ENCODE peak calls at places on chromosomes 12 and 14, in eight cellular contexts. Z is SK-N-SH; K is suprapubic skin; D is CD8-positive, alpha-beta memory T cell; E is spleen; B is heart left ventricle; M is mammary epithelial cell; P is CD8-positive, alpha-beta T cell. N is an unnamed sample.

GRCh38 chr14:65101631-65102440 is 481 bp downstream of the MAX start:
- DNase-seq in P (peak), K (no peak), D (peak), Z (peak), B (peak), M (peak), E (peak), N (no peak)

GRCh38 chr12:117473856-117474255 is 112.4 kb upstream of the NOS1 start:
- DNase-seq in Z (no peak), M (no peak), E (no peak), K (no peak), D (no peak), P (no peak), B (no peak), N (no peak)

GRCh38 chr12:62720661-62721330 is 214.2 kb downstream of the PPM1H start:
- DNase-seq in K (no peak), D (no peak), B (peak), M (no peak), E (no peak), P (no peak), Z (no peak), N (no peak)

GRCh38 chr12:3252416-3252815 is 175.2 kb downstream of the TSPAN9 start:
- DNase-seq in Z (no peak), K (peak), D (no peak), P (no peak), M (no peak), E (no peak), B (peak), N (no peak)

GRCh38 chr14:65949711-65950516 is 536.3 kb upstream of the CCDC196 start:
- DNase-seq in P (peak), Z (no peak), K (no peak), B (peak), M (peak), E (no peak), D (no peak), N (peak)

GRCh38 chr14:50025776-50026175 is 90.6 kb downstream of the VCPKMT start:
- DNase-seq in K (no peak), P (no peak), E (no peak), B (no peak), D (no peak), M (peak), Z (no peak), N (no peak)

GRCh38 chr14:64337901-64338615 is 43.9 kb upstream of the ESR2 start:
- DNase-seq in E (peak), D (no peak), M (peak), K (peak), B (peak), P (no peak), Z (peak), N (peak)

GRCh38 chr12:3107071-3107583 is 29.9 kb downstream of the TSPAN9 start:
- DNase-seq in B (no peak), K (no peak), Z (peak), E (no peak), M (no peak), D (no peak), P (no peak), N (no peak)

DNA sequence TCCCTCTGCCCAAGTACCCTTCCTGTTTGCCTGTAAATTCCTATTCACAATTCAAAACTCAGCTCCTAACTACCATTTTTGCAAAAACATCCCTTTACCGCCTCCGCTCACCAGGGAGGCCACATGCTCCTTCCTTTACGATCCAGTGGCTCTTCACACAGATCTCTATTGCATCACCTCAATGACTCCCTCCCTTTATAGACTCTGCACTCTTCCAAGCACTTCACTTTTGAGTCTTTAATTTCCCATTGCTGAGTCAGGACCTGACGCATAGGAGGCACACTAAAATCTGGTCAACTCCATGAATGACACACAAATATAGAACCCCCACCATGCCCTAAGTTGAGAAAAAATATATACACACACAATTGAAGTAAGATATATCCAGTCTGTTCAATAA is 45.9 kb downstream of the PPP1R13B start:
- DNase-seq in P (no peak), M (peak), B (no peak), D (no peak), Z (no peak), K (no peak), E (no peak), N (peak)
- H3K27ac ChIP-seq in P (no peak), M (peak), B (no peak), D (no peak), Z (no peak), K (peak), E (no peak), N (peak)

GRCh38 chr12:123107926-123108681 is 42.8 kb downstream of the PITPNM2 start:
- DNase-seq in Z (no peak), B (no peak), K (no peak), E (no peak), M (no peak), D (no peak), P (no peak), N (no peak)
- H3K27ac ChIP-seq in Z (no peak), B (peak), K (no peak), E (no peak), M (no peak), D (no peak), P (no peak), N (no peak)

DNA sequence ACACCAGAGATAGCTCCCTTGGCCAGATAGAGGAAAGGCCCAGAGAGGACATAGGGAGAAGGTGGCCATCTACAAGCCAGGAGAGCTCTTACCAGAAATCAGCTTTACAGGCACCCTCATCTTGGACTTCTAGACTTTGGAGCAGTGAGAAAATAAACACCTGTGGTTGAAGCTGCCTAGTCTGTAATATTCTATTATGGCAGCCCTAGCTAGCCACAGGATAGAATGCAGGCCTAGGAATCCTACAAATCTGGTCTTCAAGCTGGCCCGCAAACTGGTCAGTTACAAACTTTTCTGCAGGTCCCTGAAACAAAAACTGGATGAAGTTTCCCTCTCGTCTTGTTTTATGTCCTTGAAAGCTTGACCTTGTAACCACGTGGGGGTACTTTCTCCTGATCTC is 92.4 kb downstream of the BCAT1 start:
- DNase-seq in K (no peak), B (no peak), M (no peak), P (no peak), D (no peak), Z (no peak), E (no peak), N (no peak)
- H3K27ac ChIP-seq in K (no peak), B (no peak), M (no peak), P (no peak), D (no peak), Z (no peak), E (no peak), N (no peak)

GRCh38 chr12:8784464-8784863 is 38.0 kb upstream of the A2ML1 start:
- DNase-seq in E (no peak), D (no peak), Z (peak), M (no peak), B (no peak), K (no peak), P (no peak), N (no peak)

GRCh38 chr12:8779281-8779680 is 43.1 kb upstream of the A2ML1 start:
- DNase-seq in P (no peak), K (no peak), Z (no peak), B (peak), D (no peak), E (no peak), M (no peak), N (no peak)

GRCh38 chr12:8781326-8781725 is 41.1 kb upstream of the A2ML1 start:
- DNase-seq in M (no peak), Z (peak), B (no peak), E (no peak), K (no peak), D (no peak), P (no peak), N (no peak)

GRCh38 chr12:8780389-8780788 is 42.0 kb upstream of the A2ML1 start:
- DNase-seq in B (no peak), K (no peak), D (no peak), P (no peak), E (no peak), Z (peak), M (peak), N (peak)

DNA sequence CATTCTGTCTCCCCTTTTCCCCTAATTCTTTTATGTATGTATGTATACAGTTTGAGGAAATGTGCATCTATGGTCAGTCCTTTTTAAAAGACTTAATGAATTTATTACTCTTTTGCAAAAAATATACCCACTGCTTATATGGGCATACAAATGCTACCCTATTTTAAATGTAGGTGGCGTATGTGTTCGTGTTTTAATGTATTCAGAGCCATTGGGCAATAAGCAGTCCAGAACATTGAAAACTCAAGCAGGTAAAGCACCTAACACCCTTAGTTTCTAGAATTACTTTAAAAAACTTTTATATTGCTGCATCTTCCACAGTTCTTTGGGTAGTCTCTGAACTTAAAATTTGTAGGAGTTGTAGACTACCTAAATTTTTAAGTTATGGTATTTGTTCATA is 42.6 kb upstream of the A2ML1 start:
- DNase-seq in D (no peak), P (no peak), K (no peak), M (no peak), E (no peak), Z (no peak), B (no peak), N (no peak)
- H3K27ac ChIP-seq in D (no peak), P (no peak), K (no peak), M (no peak), E (no peak), Z (no peak), B (no peak), N (no peak)

DNA sequence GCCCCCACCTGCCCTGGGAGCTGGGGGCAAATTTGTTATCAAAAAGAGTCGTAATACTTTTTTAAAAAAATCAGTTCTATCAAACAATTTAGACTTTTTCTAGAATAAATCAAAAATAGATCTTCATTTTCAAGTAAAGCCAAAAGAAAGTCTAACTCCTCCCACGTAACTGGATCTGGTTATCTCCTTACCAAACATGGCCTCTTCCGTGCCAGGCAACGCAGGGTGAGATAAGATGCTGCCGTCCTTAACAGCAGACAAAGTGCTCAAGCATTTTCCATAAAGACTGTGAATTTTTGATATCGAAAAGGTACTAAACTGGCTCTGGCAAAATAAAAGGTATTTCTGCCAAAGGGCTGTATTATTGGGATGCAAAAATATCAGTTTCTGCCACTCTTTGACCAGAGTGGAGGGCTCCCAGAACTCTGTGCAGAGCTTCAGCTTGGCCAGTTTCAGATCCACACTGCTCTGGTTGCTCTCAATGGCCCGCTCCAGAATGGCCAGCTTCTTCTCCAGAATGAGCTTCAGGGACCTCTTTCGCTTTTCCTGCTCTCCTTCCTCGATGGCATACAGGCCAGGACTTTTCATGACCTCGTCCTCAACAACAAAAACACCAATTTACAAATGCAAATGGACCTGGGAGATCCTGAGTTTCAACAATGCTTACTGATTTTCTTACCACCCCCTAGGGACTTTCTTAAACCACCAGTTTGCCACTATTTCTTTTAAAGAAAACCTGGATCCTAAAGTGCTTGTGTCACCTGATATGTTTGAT is 29.0 kb downstream of the NRDE2 start:
- DNase-seq in Z (no peak), K (no peak), P (no peak), D (no peak), E (no peak), M (no peak), B (no peak), N (no peak)
- H3K27ac ChIP-seq in Z (no peak), K (no peak), P (no peak), D (no peak), E (no peak), M (no peak), B (peak), N (no peak)

GRCh38 chr14:72692678-72693077 is 201.2 kb downstream of the DPF3 start:
- DNase-seq in D (no peak), P (no peak), K (no peak), Z (no peak), E (no peak), B (no peak), M (peak), N (no peak)
- H3K27ac ChIP-seq in D (no peak), P (no peak), K (no peak), Z (no peak), E (no peak), B (no peak), M (no peak), N (no peak)

GRCh38 chr12:107748472-107748871 is 12.5 kb downstream of the PRDM4 start:
- DNase-seq in K (no peak), D (no peak), E (no peak), Z (no peak), M (peak), P (no peak), B (no peak), N (peak)

DNA sequence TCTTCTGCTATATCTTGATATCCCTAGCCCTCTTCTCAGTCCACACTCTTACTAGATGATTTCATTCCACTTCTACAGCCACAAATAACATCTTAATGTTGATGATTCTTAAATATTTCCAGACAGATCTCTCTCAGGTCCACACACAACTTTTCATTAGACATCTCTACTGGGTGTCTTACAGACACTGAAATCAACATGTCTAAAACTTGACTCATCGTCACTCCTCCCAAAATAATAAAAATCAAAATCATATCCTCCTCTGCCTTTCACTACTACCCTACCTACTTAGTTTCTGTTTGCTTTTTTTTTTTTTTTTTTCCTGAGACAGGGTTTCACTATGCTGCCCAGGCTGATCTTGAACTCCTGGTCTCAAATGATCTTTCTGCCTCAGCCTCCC is 11.8 kb downstream of the PRDM4 start:
- DNase-seq in M (peak), K (no peak), D (no peak), Z (no peak), E (no peak), B (no peak), P (no peak), N (peak)
- H3K27ac ChIP-seq in M (peak), K (no peak), D (no peak), Z (peak), E (no peak), B (peak), P (no peak), N (peak)

DNA sequence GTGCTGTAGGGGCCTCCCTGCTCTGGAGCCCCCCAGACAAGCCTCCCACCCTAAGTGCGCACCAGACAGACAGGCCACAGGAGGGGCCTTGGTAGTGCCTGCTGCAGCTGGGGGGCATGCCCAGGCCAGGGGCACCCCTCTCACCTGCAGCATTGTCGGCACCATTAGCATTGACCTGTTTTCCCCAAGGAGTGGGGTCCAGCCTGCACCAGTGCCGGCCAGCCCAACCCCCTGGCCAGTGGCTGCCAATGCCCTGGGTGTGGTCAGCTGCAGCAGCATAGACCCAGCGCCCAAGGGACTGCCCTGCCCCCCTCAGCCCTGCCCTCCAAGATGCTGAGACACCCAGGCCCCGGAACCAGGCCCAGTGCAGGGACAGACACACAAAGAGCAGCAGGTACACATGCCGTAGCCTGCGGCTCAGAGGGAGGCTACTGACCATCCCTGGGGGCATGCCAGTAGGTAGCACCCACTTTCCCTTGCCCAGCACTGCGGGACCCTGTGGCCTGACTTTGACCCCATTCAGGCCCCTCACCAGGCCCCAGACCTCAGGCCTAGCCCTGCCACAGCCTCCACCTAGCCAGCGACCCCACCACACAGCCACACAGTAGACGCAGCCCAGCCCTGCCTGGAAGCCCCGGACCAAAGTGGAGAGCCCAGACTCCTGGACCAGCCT is 1.0 kb downstream of the AHNAK2 start:
- DNase-seq in P (no peak), E (peak), D (no peak), M (peak), K (peak), Z (no peak), B (no peak), N (no peak)
- H3K27ac ChIP-seq in P (no peak), E (no peak), D (no peak), M (peak), K (peak), Z (no peak), B (no peak), N (peak)

DNA sequence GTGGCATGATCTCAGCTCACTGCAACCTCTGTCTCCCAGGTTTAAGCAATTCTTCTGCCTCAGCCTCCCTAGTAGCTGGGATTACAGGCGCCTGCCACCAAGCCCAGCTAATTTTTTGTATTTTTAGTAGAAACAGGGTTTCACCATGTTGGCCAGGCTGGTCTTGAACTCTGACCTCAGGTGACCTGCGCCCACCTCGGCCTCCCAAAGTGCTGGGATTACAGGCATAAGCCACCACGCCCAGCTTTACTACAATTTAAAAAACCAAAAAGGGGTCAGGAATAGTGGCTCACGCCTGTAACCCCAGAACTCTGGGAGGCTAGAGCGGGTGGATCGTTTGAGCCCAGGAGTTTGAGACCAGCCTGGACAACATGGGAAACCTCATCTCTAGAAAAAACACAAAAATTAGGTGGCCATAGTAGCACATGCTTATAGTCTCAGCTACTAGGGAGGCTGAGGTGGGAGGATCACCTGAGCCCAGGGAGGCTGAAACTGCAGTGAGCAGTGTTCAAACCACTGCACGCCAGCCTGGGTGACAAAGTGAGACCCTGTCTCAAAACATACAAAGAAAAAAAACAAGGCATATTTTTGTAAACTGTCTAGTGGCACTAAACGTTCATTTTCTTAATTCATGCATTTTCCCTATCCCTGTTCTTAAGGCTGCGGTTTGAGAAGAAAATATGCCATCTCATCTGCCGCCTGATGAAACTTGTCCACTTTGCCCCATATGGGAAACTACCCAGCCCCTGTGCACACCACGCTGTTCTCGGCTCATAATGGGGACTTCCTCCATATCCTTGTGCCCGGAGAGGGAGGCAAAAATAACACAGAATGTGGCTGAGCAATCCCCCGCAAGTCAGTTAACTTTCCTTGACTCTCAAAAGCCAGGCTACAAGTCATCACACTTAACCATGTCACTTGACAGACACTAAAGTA is 4.3 kb downstream of the RILPL2 start:
- DNase-seq in M (peak), Z (no peak), E (no peak), D (peak), K (no peak), B (no peak), P (peak), N (no peak)
- H3K27ac ChIP-seq in M (peak), Z (no peak), E (peak), D (peak), K (no peak), B (peak), P (no peak), N (peak)

N was measured in epithelial cell of prostate.